ENCODE peak calls at places on chromosome 1, in eight cellular contexts. One of them, this sample, is unnamed.

GRCh38 chr1:32872189-32872898 is 1.6 kb upstream of the FNDC5 start:
- DNase-seq in GM23338: peak
- DNase-seq in HFF-Myc: no peak
- DNase-seq in hepatocyte: peak
- DNase-seq in HCT116: no peak
- DNase-seq in GM12865: peak
- DNase-seq in cardiac fibroblast: peak
- DNase-seq in bronchial epithelial cell: no peak
- DNase-seq in this sample: peak

GRCh38 chr1:151106891-151107290 is 36.3 kb downstream of the GABPB2 start:
- DNase-seq in GM23338: no peak
- DNase-seq in HFF-Myc: peak
- DNase-seq in hepatocyte: no peak
- DNase-seq in HCT116: no peak
- DNase-seq in GM12865: no peak
- DNase-seq in cardiac fibroblast: peak
- DNase-seq in bronchial epithelial cell: peak
- DNase-seq in this sample: no peak

GRCh38 chr1:110380667-110381283 is 10.1 kb downstream of the SLC16A4 start:
- DNase-seq in GM23338: no peak
- DNase-seq in HFF-Myc: no peak
- DNase-seq in hepatocyte: no peak
- DNase-seq in HCT116: no peak
- DNase-seq in GM12865: peak
- DNase-seq in cardiac fibroblast: peak
- DNase-seq in bronchial epithelial cell: peak
- DNase-seq in this sample: peak

GRCh38 chr1:154974808-154975408 is 427 bp downstream of the CKS1B start:
- DNase-seq in GM23338: peak
- DNase-seq in HFF-Myc: peak
- DNase-seq in hepatocyte: peak
- DNase-seq in HCT116: peak
- DNase-seq in GM12865: peak
- DNase-seq in cardiac fibroblast: peak
- DNase-seq in bronchial epithelial cell: peak
- DNase-seq in this sample: peak

GRCh38 chr1:164602142-164602429 is 43.1 kb downstream of the PBX1 start:
- DNase-seq in GM23338: peak
- DNase-seq in HFF-Myc: no peak
- DNase-seq in hepatocyte: peak
- DNase-seq in HCT116: peak
- DNase-seq in GM12865: no peak
- DNase-seq in cardiac fibroblast: no peak
- DNase-seq in bronchial epithelial cell: peak
- DNase-seq in this sample: no peak

GRCh38 chr1:186974774-186975181 is 146.0 kb downstream of the PLA2G4A start:
- DNase-seq in GM23338: no peak
- DNase-seq in HFF-Myc: peak
- DNase-seq in hepatocyte: peak
- DNase-seq in HCT116: no peak
- DNase-seq in GM12865: no peak
- DNase-seq in cardiac fibroblast: peak
- DNase-seq in bronchial epithelial cell: peak
- DNase-seq in this sample: peak

GRCh38 chr1:184838374-184838995 is 83.8 kb upstream of the EDEM3 start:
- DNase-seq in GM23338: no peak
- DNase-seq in HFF-Myc: peak
- DNase-seq in hepatocyte: peak
- DNase-seq in HCT116: no peak
- DNase-seq in GM12865: no peak
- DNase-seq in cardiac fibroblast: peak
- DNase-seq in bronchial epithelial cell: peak
- DNase-seq in this sample: peak

GRCh38 chr1:228753236-228753741 is 18.0 kb downstream of the RHOU start:
- DNase-seq in GM23338: no peak
- DNase-seq in HFF-Myc: no peak
- DNase-seq in hepatocyte: no peak
- DNase-seq in HCT116: no peak
- DNase-seq in GM12865: no peak
- DNase-seq in cardiac fibroblast: no peak
- DNase-seq in bronchial epithelial cell: no peak
- DNase-seq in this sample: no peak

GRCh38 chr1:1293618-1294249 is 13.5 kb downstream of the SCNN1D start:
- DNase-seq in GM23338: peak
- DNase-seq in HFF-Myc: no peak
- DNase-seq in hepatocyte: no peak
- DNase-seq in HCT116: no peak
- DNase-seq in GM12865: no peak
- DNase-seq in cardiac fibroblast: no peak
- DNase-seq in bronchial epithelial cell: no peak
- DNase-seq in this sample: no peak

GRCh38 chr1:1295154-1295923 is 12.4 kb downstream of the ACAP3 start:
- DNase-seq in GM23338: no peak
- DNase-seq in HFF-Myc: no peak
- DNase-seq in hepatocyte: no peak
- DNase-seq in HCT116: no peak
- DNase-seq in GM12865: no peak
- DNase-seq in cardiac fibroblast: no peak
- DNase-seq in bronchial epithelial cell: no peak
- DNase-seq in this sample: no peak

GRCh38 chr1:1292851-1293250 is 12.6 kb downstream of the SCNN1D start:
- DNase-seq in GM23338: no peak
- DNase-seq in HFF-Myc: no peak
- DNase-seq in hepatocyte: no peak
- DNase-seq in HCT116: no peak
- DNase-seq in GM12865: no peak
- DNase-seq in cardiac fibroblast: no peak
- DNase-seq in bronchial epithelial cell: no peak
- DNase-seq in this sample: no peak

GRCh38 chr1:1293258-1293617 is 13.0 kb downstream of the SCNN1D start:
- DNase-seq in GM23338: no peak
- DNase-seq in HFF-Myc: no peak
- DNase-seq in hepatocyte: no peak
- DNase-seq in HCT116: no peak
- DNase-seq in GM12865: no peak
- DNase-seq in cardiac fibroblast: no peak
- DNase-seq in bronchial epithelial cell: no peak
- DNase-seq in this sample: no peak

GRCh38 chr1:1294250-1294890 is 13.4 kb downstream of the ACAP3 start:
- DNase-seq in GM23338: no peak
- DNase-seq in HFF-Myc: no peak
- DNase-seq in hepatocyte: no peak
- DNase-seq in HCT116: no peak
- DNase-seq in GM12865: no peak
- DNase-seq in cardiac fibroblast: no peak
- DNase-seq in bronchial epithelial cell: no peak
- DNase-seq in this sample: no peak
- H3K4me3 ChIP-seq in GM23338: peak
- H3K4me3 ChIP-seq in HFF-Myc: no peak
- H3K4me3 ChIP-seq in hepatocyte: no peak
- H3K4me3 ChIP-seq in HCT116: no peak
- H3K4me3 ChIP-seq in GM12865: no peak
- H3K4me3 ChIP-seq in cardiac fibroblast: no peak
- H3K4me3 ChIP-seq in bronchial epithelial cell: no peak
- H3K4me3 ChIP-seq in this sample: no peak

GRCh38 chr1:232986000-232986922 is 35.9 kb downstream of the NTPCR start:
- DNase-seq in GM23338: no peak
- DNase-seq in HFF-Myc: no peak
- DNase-seq in hepatocyte: no peak
- DNase-seq in HCT116: no peak
- DNase-seq in GM12865: no peak
- DNase-seq in cardiac fibroblast: no peak
- DNase-seq in bronchial epithelial cell: no peak
- DNase-seq in this sample: no peak

GRCh38 chr1:232987046-232987445 is 36.6 kb downstream of the NTPCR start:
- DNase-seq in GM23338: no peak
- DNase-seq in HFF-Myc: no peak
- DNase-seq in hepatocyte: no peak
- DNase-seq in HCT116: no peak
- DNase-seq in GM12865: no peak
- DNase-seq in cardiac fibroblast: no peak
- DNase-seq in bronchial epithelial cell: no peak
- DNase-seq in this sample: no peak

GRCh38 chr1:232983375-232983774 is 33.0 kb downstream of the NTPCR start:
- DNase-seq in GM23338: no peak
- DNase-seq in HFF-Myc: no peak
- DNase-seq in hepatocyte: no peak
- DNase-seq in HCT116: no peak
- DNase-seq in GM12865: no peak
- DNase-seq in cardiac fibroblast: no peak
- DNase-seq in bronchial epithelial cell: no peak
- DNase-seq in this sample: no peak

GRCh38 chr1:232983817-232984567 is 33.6 kb downstream of the NTPCR start:
- DNase-seq in GM23338: no peak
- DNase-seq in HFF-Myc: no peak
- DNase-seq in hepatocyte: no peak
- DNase-seq in HCT116: no peak
- DNase-seq in GM12865: no peak
- DNase-seq in cardiac fibroblast: no peak
- DNase-seq in bronchial epithelial cell: no peak
- DNase-seq in this sample: no peak

DNA sequence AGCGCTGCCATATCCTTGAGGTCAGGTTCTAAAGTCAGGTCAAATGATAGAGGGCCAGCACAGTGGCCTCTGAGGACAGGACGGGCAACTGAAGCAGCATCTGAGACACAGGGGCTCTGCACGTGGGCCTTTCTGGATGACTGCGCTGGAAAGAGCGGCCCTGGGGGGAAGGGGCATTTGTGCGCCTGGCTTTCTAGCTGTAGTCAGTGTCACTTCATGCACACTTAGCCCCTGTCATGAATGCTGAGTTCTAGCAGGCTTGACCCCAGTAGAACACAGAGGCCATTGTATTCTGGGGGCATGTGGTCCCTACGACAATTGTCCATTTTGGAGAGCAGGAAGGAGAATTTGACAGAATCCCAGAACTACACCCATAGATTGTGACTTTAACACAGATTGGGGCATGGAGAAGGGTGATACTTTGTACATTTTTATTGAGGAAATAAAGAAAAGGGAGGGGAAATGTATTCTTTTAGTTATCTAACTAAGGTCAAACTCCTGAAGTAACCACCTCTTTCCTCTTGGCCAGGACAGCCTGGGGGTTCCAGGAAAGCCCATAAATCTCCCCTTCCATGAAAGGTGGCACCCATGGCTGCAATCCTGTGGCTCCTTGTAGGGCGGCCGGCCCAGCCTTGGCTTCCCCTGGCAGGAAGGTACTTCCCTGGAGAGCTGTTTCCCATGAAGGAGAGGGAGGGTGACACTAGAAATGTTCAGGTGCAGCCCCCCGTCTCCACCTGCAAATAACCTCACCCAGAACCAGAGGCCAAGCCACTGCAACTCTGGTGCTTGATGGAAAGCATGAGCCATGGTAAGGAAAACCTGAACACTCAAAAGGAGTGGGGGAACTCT is 34.4 kb downstream of the NTPCR start:
- DNase-seq in GM23338: no peak
- DNase-seq in HFF-Myc: no peak
- DNase-seq in hepatocyte: no peak
- DNase-seq in HCT116: no peak
- DNase-seq in GM12865: no peak
- DNase-seq in cardiac fibroblast: no peak
- DNase-seq in bronchial epithelial cell: no peak
- DNase-seq in this sample: no peak
- H3K4me3 ChIP-seq in GM23338: no peak
- H3K4me3 ChIP-seq in HFF-Myc: no peak
- H3K4me3 ChIP-seq in hepatocyte: no peak
- H3K4me3 ChIP-seq in HCT116: no peak
- H3K4me3 ChIP-seq in GM12865: no peak
- H3K4me3 ChIP-seq in cardiac fibroblast: no peak
- H3K4me3 ChIP-seq in bronchial epithelial cell: no peak
- H3K4me3 ChIP-seq in this sample: no peak

GRCh38 chr1:117754061-117754969 is 148.5 kb downstream of the TENT5C start:
- DNase-seq in GM23338: peak
- DNase-seq in HFF-Myc: no peak
- DNase-seq in hepatocyte: peak
- DNase-seq in HCT116: peak
- DNase-seq in GM12865: peak
- DNase-seq in cardiac fibroblast: peak
- DNase-seq in bronchial epithelial cell: peak
- DNase-seq in this sample: no peak
- H3K4me3 ChIP-seq in GM23338: no peak
- H3K4me3 ChIP-seq in HFF-Myc: no peak
- H3K4me3 ChIP-seq in hepatocyte: no peak
- H3K4me3 ChIP-seq in HCT116: no peak
- H3K4me3 ChIP-seq in GM12865: no peak
- H3K4me3 ChIP-seq in cardiac fibroblast: no peak
- H3K4me3 ChIP-seq in bronchial epithelial cell: no peak
- H3K4me3 ChIP-seq in this sample: no peak

GRCh38 chr1:179745131-179745611 is 2.1 kb downstream of the FAM163A start:
- DNase-seq in GM23338: peak
- DNase-seq in HFF-Myc: no peak
- DNase-seq in hepatocyte: peak
- DNase-seq in HCT116: no peak
- DNase-seq in GM12865: no peak
- DNase-seq in cardiac fibroblast: no peak
- DNase-seq in bronchial epithelial cell: no peak
- DNase-seq in this sample: no peak

GRCh38 chr1:179744401-179745130 is 1.5 kb downstream of the FAM163A start:
- DNase-seq in GM23338: peak
- DNase-seq in HFF-Myc: no peak
- DNase-seq in hepatocyte: no peak
- DNase-seq in HCT116: no peak
- DNase-seq in GM12865: no peak
- DNase-seq in cardiac fibroblast: no peak
- DNase-seq in bronchial epithelial cell: no peak
- DNase-seq in this sample: no peak

GRCh38 chr1:179742717-179743678 is at the start of gene FAM163A:
- DNase-seq in GM23338: peak
- DNase-seq in HFF-Myc: no peak
- DNase-seq in hepatocyte: peak
- DNase-seq in HCT116: no peak
- DNase-seq in GM12865: no peak
- DNase-seq in cardiac fibroblast: no peak
- DNase-seq in bronchial epithelial cell: no peak
- DNase-seq in this sample: no peak

GRCh38 chr1:179742291-179742690 is 800 bp upstream of the FAM163A start:
- DNase-seq in GM23338: no peak
- DNase-seq in HFF-Myc: no peak
- DNase-seq in hepatocyte: no peak
- DNase-seq in HCT116: no peak
- DNase-seq in GM12865: no peak
- DNase-seq in cardiac fibroblast: no peak
- DNase-seq in bronchial epithelial cell: no peak
- DNase-seq in this sample: no peak

DNA sequence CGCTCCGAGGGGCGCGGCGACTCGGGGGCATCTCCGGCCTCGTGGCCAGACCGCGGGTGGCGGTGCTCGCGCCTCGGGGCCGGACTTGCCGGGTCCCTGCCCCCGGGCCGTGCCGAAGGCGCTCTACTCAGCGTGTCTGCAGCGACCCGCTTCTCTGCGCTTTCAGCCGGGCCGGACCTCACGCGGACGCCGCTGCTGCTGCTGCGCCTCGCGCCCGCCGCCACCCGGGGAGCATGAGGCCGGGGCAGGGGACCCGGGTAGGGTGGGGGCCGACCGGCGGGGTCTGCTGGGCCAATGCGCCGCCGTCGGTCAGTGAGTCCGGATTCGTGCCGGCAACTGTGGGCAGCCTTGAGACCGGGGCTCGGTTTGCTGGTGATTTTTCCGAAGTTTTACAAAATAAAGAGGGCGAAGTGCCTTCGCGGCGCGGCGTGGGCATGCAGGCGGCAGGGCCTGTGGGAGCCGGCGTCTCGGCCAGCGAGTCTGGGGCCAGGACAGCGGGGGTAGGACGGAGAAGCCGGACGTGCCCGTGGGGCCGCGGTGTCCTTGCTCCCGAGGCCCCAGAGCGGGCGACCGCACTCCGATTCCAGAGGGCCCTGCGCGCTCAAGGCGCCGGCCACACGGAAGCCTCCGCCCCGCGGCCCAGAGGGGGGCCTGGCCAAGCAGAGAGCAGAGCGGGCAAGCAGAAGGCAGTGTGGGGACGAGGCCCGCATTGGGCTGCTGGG is 749 bp downstream of the FAM163A start:
- DNase-seq in GM23338: peak
- DNase-seq in HFF-Myc: no peak
- DNase-seq in hepatocyte: peak
- DNase-seq in HCT116: no peak
- DNase-seq in GM12865: no peak
- DNase-seq in cardiac fibroblast: no peak
- DNase-seq in bronchial epithelial cell: no peak
- DNase-seq in this sample: no peak
- H3K4me3 ChIP-seq in GM23338: peak
- H3K4me3 ChIP-seq in HFF-Myc: no peak
- H3K4me3 ChIP-seq in hepatocyte: peak
- H3K4me3 ChIP-seq in HCT116: no peak
- H3K4me3 ChIP-seq in GM12865: no peak
- H3K4me3 ChIP-seq in cardiac fibroblast: no peak
- H3K4me3 ChIP-seq in bronchial epithelial cell: no peak
- H3K4me3 ChIP-seq in this sample: peak

This sample was measured in skeletal muscle cell.